ENCODE peak calls at places on chromosomes 4 and X, in six cellular contexts. L, U, N, H, T and P are unnamed samples.

GRCh38 chr4:100827756-100828155 is 309.9 kb upstream of the EMCN start:
- DNase-seq in U (no peak), T (no peak), H (no peak), L (no peak), N (no peak), P (no peak)

GRCh38 chr4:128854433-128854832 is 44.9 kb downstream of the JADE1 start:
- DNase-seq in H (no peak), T (no peak), L (no peak), U (no peak), N (no peak), P (no peak)

GRCh38 chrX:71315917-71316316 is 14.4 kb downstream of the ITGB1BP2 start:
- DNase-seq in H (no peak), U (no peak), N (no peak), L (no peak), T (no peak), P (no peak)

GRCh38 chr4:111812760-111813159 is 332.5 kb upstream of the FAM241A start:
- DNase-seq in N (no peak), L (no peak), T (no peak), U (no peak), H (no peak), P (no peak)

GRCh38 chr4:95289028-95289634 is 259.6 kb downstream of the UNC5C start:
- DNase-seq in N (no peak), U (no peak), L (no peak), T (no peak), H (no peak), P (no peak)

GRCh38 chr4:16264798-16265197 is 38.5 kb upstream of the TAPT1 start:
- DNase-seq in T (peak), H (no peak), N (no peak), U (peak), L (no peak), P (no peak)

GRCh38 chr4:47383829-47384427 is 79.6 kb downstream of the COMMD8 start:
- DNase-seq in T (peak), N (no peak), L (no peak), H (no peak), U (peak), P (no peak)

GRCh38 chr4:13968723-13969122 is 341.2 kb upstream of the BOD1L1 start:
- DNase-seq in U (no peak), H (no peak), N (no peak), T (no peak), L (no peak), P (no peak)

GRCh38 chr4:62881901-62882300 is 1527.3 kb downstream of the TECRL start:
- DNase-seq in U (no peak), H (no peak), N (no peak), L (no peak), T (no peak), P (no peak)

GRCh38 chr4:8746523-8747466 is 124.8 kb downstream of the HMX1 start:
- DNase-seq in U (no peak), T (no peak), N (no peak), L (no peak), H (no peak), P (no peak)

GRCh38 chrX:119247702-119248101 is 11.6 kb downstream of the PGRMC1 start:
- DNase-seq in T (no peak), L (no peak), H (no peak), N (no peak), U (no peak), P (no peak)

GRCh38 chr4:74118600-74119351 is 19.8 kb upstream of the CXCL2 start:
- DNase-seq in N (no peak), L (no peak), T (no peak), H (no peak), U (no peak), P (no peak)

GRCh38 chrX:46298821-46299220 is 246.4 kb downstream of the ZNF674 start:
- DNase-seq in L (no peak), N (no peak), T (no peak), H (no peak), U (no peak), P (no peak)

GRCh38 chrX:9180623-9181022 is 146.7 kb upstream of the FAM9B start:
- DNase-seq in U (no peak), L (no peak), T (no peak), N (no peak), H (peak), P (no peak)

GRCh38 chr4:84050014-84050413 is 449.1 kb downstream of the NKX6-1 start:
- DNase-seq in H (peak), T (no peak), U (no peak), L (no peak), N (no peak), P (no peak)

GRCh38 chr4:23373269-23373668 is 516.6 kb downstream of the PPARGC1A start:
- DNase-seq in U (no peak), H (no peak), N (no peak), L (no peak), T (no peak), P (no peak)

GRCh38 chrX:116490091-116490490 is 27.3 kb upstream of the CT83 start:
- DNase-seq in N (no peak), T (no peak), H (no peak), U (no peak), L (no peak), P (no peak)

GRCh38 chrX:69150294-69150960 is 14.8 kb downstream of the PJA1 start:
- DNase-seq in L (no peak), T (no peak), N (no peak), U (no peak), H (no peak), P (no peak)

GRCh38 chr4:184453402-184454160 is 20.8 kb downstream of the IRF2 start:
- DNase-seq in U (no peak), N (no peak), H (no peak), L (no peak), T (no peak), P (no peak)

GRCh38 chrX:40174594-40175415 is 77.0 kb upstream of the BCOR start:
- DNase-seq in N (peak), U (peak), L (peak), T (peak), H (no peak), P (peak)

GRCh38 chr4:4408576-4409335 is 21.9 kb downstream of the NSG1 start:
- DNase-seq in L (no peak), H (no peak), U (no peak), T (no peak), N (no peak), P (no peak)

GRCh38 chr4:139823345-139823744 is 157.7 kb downstream of the MGST2 start:
- DNase-seq in U (no peak), H (no peak), N (no peak), L (no peak), T (no peak), P (no peak)

GRCh38 chr4:89434364-89434988 is 126.9 kb upstream of the GPRIN3 start:
- DNase-seq in N (no peak), T (peak), U (peak), H (no peak), L (no peak), P (no peak)